ENCODE peak calls at places on chromosomes 3 and 15, in nine cellular contexts. One of them, this sample, is unnamed. For H3K4me1, the result is how much of the 10 kb centered on the place peaks cover.

GRCh38 chr15:97904196-97904572 is 56.3 kb upstream of the ARRDC4 start:
- DNase-seq in GM23248: peak
- DNase-seq in hepatocyte: peak
- DNase-seq in HCT116: peak
- DNase-seq in neural progenitor cell: peak
- DNase-seq in PC-3: peak
- DNase-seq in SK-N-SH: peak
- DNase-seq in GM23338: peak
- DNase-seq in MM.1S: peak
- DNase-seq in this sample: peak

GRCh38 chr3:29759443-29760033 is 478.7 kb downstream of the RBMS3 start:
- DNase-seq in GM23248: peak
- DNase-seq in hepatocyte: peak
- DNase-seq in HCT116: no peak
- DNase-seq in neural progenitor cell: peak
- DNase-seq in PC-3: peak
- DNase-seq in SK-N-SH: peak
- DNase-seq in GM23338: no peak
- DNase-seq in MM.1S: no peak
- DNase-seq in this sample: no peak

GRCh38 chr15:90901799-90902655 is 1.1 kb upstream of the MAN2A2 start:
- DNase-seq in GM23248: peak
- DNase-seq in hepatocyte: peak
- DNase-seq in HCT116: peak
- DNase-seq in neural progenitor cell: peak
- DNase-seq in PC-3: peak
- DNase-seq in SK-N-SH: peak
- DNase-seq in GM23338: peak
- DNase-seq in MM.1S: peak
- DNase-seq in this sample: peak

GRCh38 chr15:79007066-79007465 is 62.2 kb upstream of the CTSH start:
- DNase-seq in GM23248: peak
- DNase-seq in hepatocyte: peak
- DNase-seq in HCT116: peak
- DNase-seq in neural progenitor cell: peak
- DNase-seq in PC-3: peak
- DNase-seq in SK-N-SH: peak
- DNase-seq in GM23338: peak
- DNase-seq in MM.1S: peak
- DNase-seq in this sample: peak

GRCh38 chr15:81264072-81264857 is 59.7 kb downstream of the STARD5 start:
- DNase-seq in GM23248: peak
- DNase-seq in hepatocyte: no peak
- DNase-seq in HCT116: no peak
- DNase-seq in neural progenitor cell: no peak
- DNase-seq in PC-3: no peak
- DNase-seq in SK-N-SH: no peak
- DNase-seq in GM23338: no peak
- DNase-seq in MM.1S: no peak
- DNase-seq in this sample: no peak

GRCh38 chr3:175608351-175608750 is 749.2 kb downstream of the NAALADL2 start:
- DNase-seq in GM23248: no peak
- DNase-seq in hepatocyte: no peak
- DNase-seq in HCT116: no peak
- DNase-seq in neural progenitor cell: peak
- DNase-seq in PC-3: no peak
- DNase-seq in SK-N-SH: no peak
- DNase-seq in GM23338: no peak
- DNase-seq in MM.1S: no peak
- DNase-seq in this sample: no peak

GRCh38 chr3:57959407-57960173 is 48.6 kb upstream of the FLNB start:
- DNase-seq in GM23248: peak
- DNase-seq in hepatocyte: peak
- DNase-seq in HCT116: no peak
- DNase-seq in neural progenitor cell: no peak
- DNase-seq in PC-3: no peak
- DNase-seq in SK-N-SH: no peak
- DNase-seq in GM23338: peak
- DNase-seq in MM.1S: no peak
- DNase-seq in this sample: no peak

GRCh38 chr3:153142961-153143360 is 19.1 kb upstream of the RAP2B start:
- DNase-seq in GM23248: no peak
- DNase-seq in hepatocyte: no peak
- DNase-seq in HCT116: no peak
- DNase-seq in neural progenitor cell: no peak
- DNase-seq in PC-3: peak
- DNase-seq in SK-N-SH: no peak
- DNase-seq in GM23338: no peak
- DNase-seq in MM.1S: no peak
- DNase-seq in this sample: no peak

GRCh38 chr3:35946121-35946856 is 307.0 kb downstream of the ARPP21 start:
- DNase-seq in GM23248: peak
- DNase-seq in hepatocyte: peak
- DNase-seq in HCT116: no peak
- DNase-seq in neural progenitor cell: peak
- DNase-seq in PC-3: peak
- DNase-seq in SK-N-SH: no peak
- DNase-seq in GM23338: peak
- DNase-seq in MM.1S: peak
- DNase-seq in this sample: peak

GRCh38 chr3:133408961-133409360 is 9.1 kb downstream of the BFSP2 start:
- DNase-seq in GM23248: peak
- DNase-seq in hepatocyte: no peak
- DNase-seq in HCT116: no peak
- DNase-seq in neural progenitor cell: no peak
- DNase-seq in PC-3: no peak
- DNase-seq in SK-N-SH: no peak
- DNase-seq in GM23338: no peak
- DNase-seq in MM.1S: no peak
- DNase-seq in this sample: no peak

GRCh38 chr15:76360416-76360815 is 23.8 kb downstream of the ISL2 start:
- DNase-seq in GM23248: no peak
- DNase-seq in hepatocyte: no peak
- DNase-seq in HCT116: no peak
- DNase-seq in neural progenitor cell: no peak
- DNase-seq in PC-3: peak
- DNase-seq in SK-N-SH: no peak
- DNase-seq in GM23338: no peak
- DNase-seq in MM.1S: no peak
- DNase-seq in this sample: no peak

GRCh38 chr3:161915283-161915682 is 418.7 kb downstream of the OTOL1 start:
- DNase-seq in GM23248: no peak
- DNase-seq in hepatocyte: no peak
- DNase-seq in HCT116: no peak
- DNase-seq in neural progenitor cell: no peak
- DNase-seq in PC-3: no peak
- DNase-seq in SK-N-SH: no peak
- DNase-seq in GM23338: no peak
- DNase-seq in MM.1S: peak
- DNase-seq in this sample: no peak

DNA sequence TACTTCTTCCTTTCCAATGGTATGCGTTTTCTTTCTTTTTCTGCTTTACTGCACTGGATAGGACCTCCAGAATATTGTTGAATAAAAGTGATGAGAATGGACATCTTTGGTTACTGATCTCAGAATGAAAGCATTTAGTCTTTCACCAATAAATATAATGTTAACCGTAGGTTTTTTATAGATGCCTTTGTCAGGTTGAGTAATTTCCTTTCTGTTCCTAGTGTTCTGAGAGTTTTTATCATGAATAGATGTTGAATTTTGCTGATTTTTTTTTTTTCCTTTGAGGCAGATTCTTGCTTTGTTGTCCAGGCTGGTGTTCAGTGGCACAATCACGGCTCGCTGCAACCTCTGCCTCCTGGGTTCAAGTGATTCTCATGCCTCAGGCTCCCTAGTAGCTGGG is 158.4 kb downstream of the KLHL25 start:
- DNase-seq in GM23248: no peak
- DNase-seq in hepatocyte: no peak
- DNase-seq in HCT116: no peak
- DNase-seq in neural progenitor cell: no peak
- DNase-seq in PC-3: no peak
- DNase-seq in SK-N-SH: no peak
- DNase-seq in GM23338: no peak
- DNase-seq in MM.1S: no peak
- DNase-seq in this sample: no peak
- H3K4me1 ChIP-seq in GM23248: under half
- H3K4me1 ChIP-seq in hepatocyte: under half
- H3K4me1 ChIP-seq in HCT116: under half
- H3K4me1 ChIP-seq in neural progenitor cell: under half
- H3K4me1 ChIP-seq in PC-3: under half
- H3K4me1 ChIP-seq in SK-N-SH: under half
- H3K4me1 ChIP-seq in GM23338: under half
- H3K4me1 ChIP-seq in MM.1S: under half
- H3K4me1 ChIP-seq in this sample: under half

GRCh38 chr3:112129925-112130637 is 3.0 kb downstream of the GCSAM start:
- DNase-seq in GM23248: no peak
- DNase-seq in hepatocyte: no peak
- DNase-seq in HCT116: no peak
- DNase-seq in neural progenitor cell: no peak
- DNase-seq in PC-3: no peak
- DNase-seq in SK-N-SH: no peak
- DNase-seq in GM23338: no peak
- DNase-seq in MM.1S: no peak
- DNase-seq in this sample: peak

GRCh38 chr3:112128843-112129727 is 4.0 kb downstream of the GCSAM start:
- DNase-seq in GM23248: peak
- DNase-seq in hepatocyte: peak
- DNase-seq in HCT116: no peak
- DNase-seq in neural progenitor cell: peak
- DNase-seq in PC-3: peak
- DNase-seq in SK-N-SH: no peak
- DNase-seq in GM23338: peak
- DNase-seq in MM.1S: peak
- DNase-seq in this sample: peak

GRCh38 chr3:112124901-112125607 is 8.0 kb downstream of the GCSAM start:
- DNase-seq in GM23248: no peak
- DNase-seq in hepatocyte: no peak
- DNase-seq in HCT116: no peak
- DNase-seq in neural progenitor cell: no peak
- DNase-seq in PC-3: no peak
- DNase-seq in SK-N-SH: no peak
- DNase-seq in GM23338: no peak
- DNase-seq in MM.1S: no peak
- DNase-seq in this sample: peak

GRCh38 chr3:112126501-112126900 is 6.5 kb downstream of the GCSAM start:
- DNase-seq in GM23248: peak
- DNase-seq in hepatocyte: no peak
- DNase-seq in HCT116: no peak
- DNase-seq in neural progenitor cell: peak
- DNase-seq in PC-3: no peak
- DNase-seq in SK-N-SH: no peak
- DNase-seq in GM23338: peak
- DNase-seq in MM.1S: no peak
- DNase-seq in this sample: peak

DNA sequence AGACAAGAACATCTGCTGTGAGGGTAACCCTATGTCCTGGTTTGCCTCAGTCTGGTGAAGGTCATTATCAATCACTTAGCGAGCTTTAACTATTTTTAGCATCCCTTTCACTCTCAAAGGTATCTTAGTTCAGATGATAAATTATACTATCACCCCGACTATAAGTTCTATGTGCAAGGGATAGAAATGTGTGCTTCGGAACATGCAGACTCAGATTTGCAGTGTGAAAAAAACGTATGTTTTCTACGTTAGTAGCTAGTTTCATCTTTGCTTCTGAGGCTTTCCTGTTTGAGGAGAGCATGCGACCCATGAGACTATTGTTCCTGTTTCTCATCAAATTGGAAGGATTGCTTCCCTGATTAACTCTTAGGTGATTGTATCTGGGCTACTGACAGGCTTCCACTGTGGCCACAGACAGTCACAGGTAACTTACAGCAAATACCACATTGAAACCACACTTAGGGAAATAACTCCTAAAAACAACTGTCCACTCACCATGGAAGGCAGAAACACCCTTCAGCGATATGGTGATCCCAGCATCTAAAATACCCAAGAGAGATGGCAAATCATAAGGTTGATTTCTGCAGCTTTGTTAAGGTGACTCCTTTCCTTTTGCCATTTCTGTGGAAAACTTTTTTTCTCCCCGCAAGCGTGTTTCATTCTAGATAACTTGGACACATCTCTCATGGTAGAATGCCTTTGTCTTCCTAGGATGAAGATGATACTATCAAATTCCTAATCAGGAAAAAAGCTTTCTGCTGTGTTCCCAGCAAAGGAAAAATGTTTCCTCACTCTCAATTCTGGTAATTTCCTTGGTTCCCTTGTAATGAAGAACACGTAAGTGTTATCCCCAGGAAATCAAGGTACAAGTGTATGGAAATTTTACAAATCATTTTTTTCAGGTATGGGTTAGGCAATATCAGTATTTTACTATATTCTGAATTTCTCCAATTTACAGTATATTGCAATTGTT is 5.2 kb downstream of the GCSAM start:
- DNase-seq in GM23248: no peak
- DNase-seq in hepatocyte: no peak
- DNase-seq in HCT116: no peak
- DNase-seq in neural progenitor cell: no peak
- DNase-seq in PC-3: no peak
- DNase-seq in SK-N-SH: no peak
- DNase-seq in GM23338: no peak
- DNase-seq in MM.1S: peak
- DNase-seq in this sample: peak
- TF ChIP-seq EZH2phosphoT487 in GM23248: no peak
- TF ChIP-seq EZH2phosphoT487 in hepatocyte: no peak
- TF ChIP-seq EZH2phosphoT487 in HCT116: no peak
- TF ChIP-seq EZH2phosphoT487 in neural progenitor cell: no peak
- TF ChIP-seq EZH2phosphoT487 in PC-3: no peak
- TF ChIP-seq EZH2phosphoT487 in SK-N-SH: no peak
- TF ChIP-seq EZH2phosphoT487 in GM23338: no peak
- TF ChIP-seq EZH2phosphoT487 in MM.1S: no peak
- TF ChIP-seq EZH2phosphoT487 in this sample: no peak

GRCh38 chr3:43954321-43954720 is 263.6 kb downstream of the ABHD5 start:
- DNase-seq in GM23248: no peak
- DNase-seq in hepatocyte: peak
- DNase-seq in HCT116: no peak
- DNase-seq in neural progenitor cell: no peak
- DNase-seq in PC-3: no peak
- DNase-seq in SK-N-SH: no peak
- DNase-seq in GM23338: no peak
- DNase-seq in MM.1S: no peak
- DNase-seq in this sample: no peak
- H2AFZ ChIP-seq in GM23248: no peak
- H2AFZ ChIP-seq in hepatocyte: no peak
- H2AFZ ChIP-seq in HCT116: no peak
- H2AFZ ChIP-seq in neural progenitor cell: no peak
- H2AFZ ChIP-seq in PC-3: peak
- H2AFZ ChIP-seq in SK-N-SH: peak
- H2AFZ ChIP-seq in GM23338: no peak
- H2AFZ ChIP-seq in MM.1S: no peak
- H2AFZ ChIP-seq in this sample: no peak

DNA sequence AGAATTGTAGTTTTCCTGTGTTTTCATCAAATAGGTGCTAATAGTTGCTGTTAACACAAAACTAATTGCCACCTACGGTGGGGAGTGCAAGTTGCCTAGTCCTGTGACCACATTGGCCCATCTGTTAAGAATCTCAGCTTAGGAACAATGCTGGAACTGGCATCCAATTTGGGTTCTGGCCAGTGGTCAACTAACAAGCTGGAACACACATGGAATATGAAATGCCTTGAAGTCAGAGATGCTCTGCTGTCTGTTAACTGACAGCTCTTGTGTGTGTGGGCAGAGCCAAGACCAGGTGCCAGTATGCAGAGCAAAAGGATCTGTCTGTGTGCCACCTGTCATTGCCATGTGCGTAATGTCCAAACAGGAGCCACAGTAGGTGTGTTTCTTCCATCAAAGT is 460.8 kb downstream of the ROBO2 start:
- DNase-seq in GM23248: no peak
- DNase-seq in hepatocyte: no peak
- DNase-seq in HCT116: no peak
- DNase-seq in neural progenitor cell: no peak
- DNase-seq in PC-3: no peak
- DNase-seq in SK-N-SH: no peak
- DNase-seq in GM23338: no peak
- DNase-seq in MM.1S: no peak
- DNase-seq in this sample: no peak
- H3K4me1 ChIP-seq in GM23248: under half
- H3K4me1 ChIP-seq in hepatocyte: under half
- H3K4me1 ChIP-seq in HCT116: under half
- H3K4me1 ChIP-seq in neural progenitor cell: under half
- H3K4me1 ChIP-seq in PC-3: under half
- H3K4me1 ChIP-seq in SK-N-SH: under half
- H3K4me1 ChIP-seq in GM23338: under half
- H3K4me1 ChIP-seq in MM.1S: under half
- H3K4me1 ChIP-seq in this sample: under half